ENCODE peak calls at places on chromosomes 7 and 10, in nine cellular contexts. Q is PC-3; E is breast epithelium; I is astrocyte; A is CD8-positive, alpha-beta T cell; O is H1; C is esophagus squamous epithelium; D is heart right ventricle; M is tibial artery. V is an unnamed sample. For H3K4me1, the result is how much of the 10 kb centered on the place peaks cover.

GRCh38 chr10:22053048-22053447 is 49.5 kb upstream of the DNAJC1 start:
- DNase-seq in Q (no peak), E (no peak), I (no peak), A (no peak), O (no peak), C (no peak), D (no peak), M (no peak), V (no peak)

GRCh38 chr7:79453558-79454324 is at the start of gene MAGI2:
- DNase-seq in Q (no peak), E (peak), I (peak), A (no peak), O (peak), C (peak), D (peak), M (peak), V (peak)

GRCh38 chr7:81414411-81414810 is 355.4 kb downstream of the HGF start:
- DNase-seq in Q (peak), E (no peak), I (no peak), A (no peak), O (no peak), C (no peak), D (no peak), M (no peak), V (no peak)

GRCh38 chr7:137879357-137880158 is 32.8 kb upstream of the DGKI start:
- DNase-seq in Q (no peak), E (no peak), I (peak), A (no peak), O (no peak), C (no peak), D (no peak), M (no peak), V (no peak)

GRCh38 chr7:156827587-156828203 is 65.3 kb downstream of the LMBR1 start:
- DNase-seq in Q (peak), E (no peak), I (no peak), A (no peak), O (no peak), C (no peak), D (no peak), M (no peak), V (no peak)

GRCh38 chr10:94407668-94408067 is 5.3 kb downstream of the TBC1D12 start:
- DNase-seq in Q (no peak), E (no peak), I (no peak), A (no peak), O (no peak), C (no peak), D (no peak), M (no peak), V (no peak)

GRCh38 chr10:44993922-44994751 is 6.6 kb upstream of the ZNF22 start:
- DNase-seq in Q (no peak), E (no peak), I (peak), A (no peak), O (no peak), C (no peak), D (no peak), M (no peak), V (no peak)

GRCh38 chr10:15408557-15408956 is 37.5 kb upstream of the FAM171A1 start:
- DNase-seq in Q (no peak), E (no peak), I (no peak), A (no peak), O (no peak), C (no peak), D (no peak), M (no peak), V (no peak)

GRCh38 chr10:96022739-96023138 is 20.6 kb upstream of the CCNJ start:
- DNase-seq in Q (no peak), E (no peak), I (no peak), A (no peak), O (no peak), C (no peak), D (no peak), M (no peak), V (no peak)

GRCh38 chr7:37048674-37049073 is 324.4 kb upstream of the AOAH start:
- DNase-seq in Q (peak), E (no peak), I (no peak), A (no peak), O (no peak), C (no peak), D (no peak), M (no peak), V (no peak)

GRCh38 chr7:73307436-73307835 is 1.2 kb downstream of the NSUN5 start:
- DNase-seq in Q (no peak), E (no peak), I (no peak), A (no peak), O (no peak), C (no peak), D (no peak), M (peak), V (no peak)

GRCh38 chr10:29150010-29150409 is 138.9 kb upstream of the LYZL1 start:
- DNase-seq in Q (no peak), E (no peak), I (peak), A (no peak), O (no peak), C (no peak), D (peak), M (no peak), V (no peak)

GRCh38 chr10:29896053-29896452 is 163.3 kb downstream of the JCAD start:
- DNase-seq in Q (no peak), E (no peak), I (peak), A (no peak), O (no peak), C (no peak), D (no peak), M (no peak), V (no peak)

GRCh38 chr10:17805921-17806577 is 3.1 kb upstream of the MRC1 start:
- DNase-seq in Q (peak), E (no peak), I (no peak), A (no peak), O (no peak), C (no peak), D (no peak), M (no peak), V (no peak)

GRCh38 chr7:98598846-98599615 is 18.1 kb upstream of the NPTX2 start:
- DNase-seq in Q (no peak), E (no peak), I (no peak), A (no peak), O (no peak), C (no peak), D (no peak), M (no peak), V (no peak)

GRCh38 chr7:113460067-113460466 is 341.7 kb upstream of the SMIM30 start:
- DNase-seq in Q (no peak), E (no peak), I (no peak), A (no peak), O (no peak), C (no peak), D (no peak), M (no peak), V (no peak)

GRCh38 chr10:70381491-70382421 is 669 bp downstream of the LRRC20 start:
- DNase-seq in Q (peak), E (no peak), I (peak), A (no peak), O (peak), C (no peak), D (peak), M (peak), V (no peak)

GRCh38 chr7:8365499-8366110 is 67.8 kb upstream of the NXPH1 start:
- DNase-seq in Q (peak), E (no peak), I (no peak), A (no peak), O (no peak), C (no peak), D (no peak), M (no peak), V (no peak)

GRCh38 chr7:98641646-98642489 is 24.8 kb downstream of the NPTX2 start:
- DNase-seq in Q (no peak), E (no peak), I (no peak), A (no peak), O (no peak), C (no peak), D (no peak), M (peak), V (no peak)

GRCh38 chr10:72133517-72133916 is 45.2 kb upstream of the SPOCK2 start:
- DNase-seq in Q (peak), E (no peak), I (peak), A (no peak), O (no peak), C (no peak), D (no peak), M (no peak), V (no peak)

GRCh38 chr10:32477499-32477898 is 31.6 kb downstream of the CCDC7 start:
- DNase-seq in Q (no peak), E (no peak), I (no peak), A (no peak), O (no peak), C (no peak), D (no peak), M (no peak), V (no peak)

GRCh38 chr10:122879339-122880273 is at the start of gene FAM24B:
- DNase-seq in Q (peak), E (peak), I (peak), A (peak), O (peak), C (peak), D (peak), M (peak), V (peak)

GRCh38 chr7:155408657-155409586 is 49.0 kb upstream of the EN2 start:
- DNase-seq in Q (no peak), E (no peak), I (no peak), A (no peak), O (peak), C (no peak), D (no peak), M (no peak), V (peak)

GRCh38 chr7:92629779-92630178 is 39.6 kb upstream of the FAM133B start:
- DNase-seq in Q (no peak), E (no peak), I (no peak), A (no peak), O (no peak), C (no peak), D (no peak), M (no peak), V (no peak)

GRCh38 chr7:132613737-132614136 is 37.5 kb upstream of the PLXNA4 start:
- DNase-seq in Q (no peak), E (no peak), I (no peak), A (no peak), O (no peak), C (no peak), D (no peak), M (no peak), V (no peak)

GRCh38 chr10:32963102-32963501 is 5.1 kb upstream of the ITGB1 start:
- DNase-seq in Q (no peak), E (no peak), I (peak), A (no peak), O (no peak), C (no peak), D (no peak), M (no peak), V (no peak)

GRCh38 chr10:79948976-79949722 is at the start of gene SFTPD:
- DNase-seq in Q (peak), E (no peak), I (no peak), A (no peak), O (no peak), C (no peak), D (no peak), M (no peak), V (peak)

GRCh38 chr10:30581779-30582380 is 47.7 kb downstream of the LYZL2 start:
- DNase-seq in Q (peak), E (no peak), I (peak), A (no peak), O (no peak), C (no peak), D (peak), M (no peak), V (no peak)

GRCh38 chr7:28389504-28390385 is 22.6 kb upstream of the CREB5 start:
- DNase-seq in Q (peak), E (no peak), I (peak), A (no peak), O (no peak), C (no peak), D (peak), M (no peak), V (no peak)

GRCh38 chr7:16619979-16620408 is 25.6 kb downstream of the ANKMY2 start:
- DNase-seq in Q (peak), E (no peak), I (peak), A (no peak), O (no peak), C (no peak), D (no peak), M (no peak), V (no peak)
- H3K4me1 ChIP-seq in Q (under half), E (under half), I (under half), A (under half), O (under half), C (under half), D (under half), M (under half), V (under half)

DNA sequence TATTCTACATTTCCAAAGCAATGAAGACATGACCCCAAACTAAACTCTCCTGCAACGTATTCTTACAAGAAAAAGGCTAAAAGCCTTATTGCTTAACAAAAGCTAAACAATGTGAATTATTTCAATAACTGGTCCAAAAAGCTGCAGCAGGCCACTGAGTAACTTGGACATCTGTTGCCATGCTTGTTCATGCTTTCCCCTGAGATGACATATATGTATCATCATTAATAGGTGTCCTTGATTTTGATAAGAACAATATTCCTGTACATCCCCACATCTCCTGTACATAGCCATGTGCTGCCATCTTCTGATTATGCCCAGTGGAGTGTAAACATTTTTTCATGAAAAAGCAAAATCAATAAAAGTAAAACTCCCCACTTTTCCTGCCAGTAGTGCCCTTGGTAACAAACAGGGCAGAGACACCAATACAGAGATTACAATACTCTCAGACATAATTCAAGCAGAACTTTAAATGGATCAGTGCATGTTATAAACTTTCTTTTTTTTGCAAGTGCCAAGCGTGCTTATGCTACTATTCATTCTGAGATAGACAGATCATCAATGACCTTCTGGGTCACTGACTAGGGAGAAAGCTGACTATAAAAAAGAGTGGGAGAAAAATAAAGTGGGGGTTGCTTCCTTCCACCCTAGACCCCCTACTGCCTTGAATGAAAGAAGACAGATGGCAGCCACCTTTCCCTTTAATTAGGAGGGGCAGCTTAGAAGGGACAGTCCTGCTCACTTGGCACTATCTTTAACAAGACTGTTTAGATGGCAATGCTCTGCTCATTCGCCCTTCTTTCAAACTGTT is 205.5 kb upstream of the KLF14 start:
- DNase-seq in Q (peak), E (no peak), I (no peak), A (no peak), O (no peak), C (no peak), D (no peak), M (no peak), V (no peak)
- H3K4me3 ChIP-seq in Q (peak), E (peak), I (peak), A (no peak), O (no peak), C (peak), D (no peak), M (no peak), V (no peak)

GRCh38 chr7:84614821-84615506 is 420.4 kb upstream of the SEMA3A start:
- DNase-seq in Q (peak), E (no peak), I (no peak), A (no peak), O (no peak), C (no peak), D (no peak), M (no peak), V (no peak)
- TF ChIP-seq CTCF in Q (peak), E (no peak), I (no peak), A (no peak), O (no peak), C (no peak), D (peak), M (no peak), V (no peak)

DNA sequence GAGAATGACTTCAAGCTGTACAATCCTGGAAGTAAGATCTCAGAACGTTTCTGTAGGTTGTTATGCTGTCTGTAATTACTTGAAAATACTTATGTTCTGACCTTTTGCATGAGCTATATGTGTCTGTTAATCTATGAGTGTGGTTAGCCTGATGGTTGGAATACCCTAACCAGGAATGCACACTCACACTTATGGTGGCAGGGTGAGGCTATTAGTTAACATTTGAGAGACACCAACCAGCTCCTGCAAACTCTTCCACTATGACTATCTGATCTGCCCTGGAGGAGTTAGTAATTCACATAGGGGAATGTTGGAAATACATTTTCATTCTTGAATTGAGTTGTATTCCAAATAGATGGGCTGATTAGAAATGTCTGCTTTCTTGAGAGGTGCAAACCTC is 450.3 kb downstream of the INHBA start:
- DNase-seq in Q (no peak), E (no peak), I (no peak), A (no peak), O (no peak), C (no peak), D (no peak), M (no peak), V (no peak)
- H3K4me1 ChIP-seq in Q (under half), E (under half), I (under half), A (under half), O (under half), C (under half), D (under half), M (under half), V (under half)

GRCh38 chr7:151058766-151059361 is 525 bp upstream of the SLC4A2 start:
- DNase-seq in Q (peak), E (no peak), I (peak), A (no peak), O (peak), C (no peak), D (no peak), M (peak), V (no peak)
- H3K4me3 ChIP-seq in Q (peak), E (peak), I (peak), A (peak), O (peak), C (peak), D (peak), M (peak), V (peak)

DNA sequence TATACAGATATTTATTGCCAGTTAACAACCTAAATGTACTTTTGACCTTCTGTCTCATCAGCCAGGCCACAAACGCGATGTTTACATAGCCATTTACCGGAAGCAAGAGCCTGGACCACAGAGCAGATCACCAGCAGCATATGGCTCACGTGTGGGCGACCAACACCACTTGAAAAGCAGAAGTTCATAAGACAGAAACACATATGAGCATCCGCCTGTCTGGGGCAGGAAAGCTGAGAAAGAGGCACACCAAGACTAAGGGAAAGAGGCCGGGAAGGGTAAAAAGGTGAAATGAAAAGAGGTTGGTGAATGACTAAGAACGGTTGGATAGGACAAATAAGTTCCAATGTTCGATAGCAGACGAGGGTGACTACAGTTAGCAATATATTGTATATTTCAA is 1.3 kb downstream of the ABCB1 start:
- DNase-seq in Q (no peak), E (no peak), I (no peak), A (peak), O (no peak), C (no peak), D (no peak), M (no peak), V (no peak)
- TF ChIP-seq CTCF in Q (no peak), E (no peak), I (no peak), A (no peak), O (no peak), C (no peak), D (no peak), M (no peak), V (no peak)

DNA sequence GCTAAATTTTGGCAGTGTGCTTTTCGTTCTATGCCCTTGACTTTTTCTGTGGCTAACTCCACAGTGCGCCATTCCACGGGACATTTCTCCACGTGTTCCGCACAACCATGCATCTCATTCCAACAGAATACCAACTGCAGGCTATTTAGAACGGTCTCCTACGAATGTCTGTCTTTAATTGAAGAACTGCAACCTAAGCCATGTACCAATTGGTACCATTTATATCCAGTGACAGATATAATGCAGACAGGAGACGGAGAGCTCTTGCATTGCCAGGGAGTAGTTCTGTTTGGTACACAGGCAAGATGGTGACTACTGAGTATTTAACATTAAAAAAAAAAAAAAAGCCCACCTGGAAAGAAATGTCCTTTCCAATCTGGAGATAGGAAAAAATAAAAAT is 9.1 kb downstream of the SFMBT2 start:
- DNase-seq in Q (no peak), E (no peak), I (no peak), A (no peak), O (no peak), C (no peak), D (no peak), M (no peak), V (no peak)
- H3K4me1 ChIP-seq in Q (under half), E (under half), I (under half), A (under half), O (under half), C (under half), D (half or more), M (under half), V (under half)

DNA sequence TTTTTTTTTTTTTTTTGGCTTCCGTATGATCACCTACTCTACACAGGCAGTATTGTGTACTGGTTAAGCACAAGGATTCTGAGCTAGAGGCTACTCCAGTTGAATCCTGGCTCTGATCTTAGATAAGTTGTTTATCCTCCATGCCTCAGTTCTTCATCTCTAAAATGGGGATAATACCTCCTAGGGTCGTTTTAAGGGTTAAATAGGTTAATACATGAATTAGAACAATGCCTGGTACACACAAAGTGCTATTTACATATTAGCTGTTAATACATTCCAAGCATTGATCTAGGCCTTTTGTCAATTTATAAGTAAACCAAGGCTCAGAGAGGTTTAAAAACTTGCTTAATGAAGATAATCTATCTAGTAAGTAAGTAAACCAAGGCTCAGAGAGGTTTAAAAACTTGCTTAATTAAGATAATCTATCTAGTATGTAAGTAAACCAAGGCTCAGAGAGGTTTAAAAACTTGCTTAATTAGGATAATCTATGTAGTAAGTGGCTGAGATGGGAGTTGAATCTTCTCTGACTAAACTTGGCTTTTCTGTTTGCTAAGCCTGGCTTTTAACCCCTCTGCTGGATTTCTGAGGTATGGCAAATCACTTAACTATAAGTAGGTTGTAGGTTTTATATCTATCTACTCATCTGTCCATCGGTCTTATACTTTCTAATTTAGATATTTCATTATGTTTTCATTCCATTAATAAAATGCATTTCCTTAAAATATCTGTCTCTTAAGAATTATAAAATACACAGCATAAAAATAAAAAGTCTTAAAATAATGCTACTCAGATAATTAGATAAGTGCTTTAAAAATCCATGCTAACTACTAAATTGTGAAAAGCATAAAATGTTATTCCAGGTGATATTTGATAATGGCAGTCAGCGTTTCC is 59.2 kb downstream of the ST7 start:
- DNase-seq in Q (peak), E (no peak), I (no peak), A (no peak), O (no peak), C (no peak), D (no peak), M (no peak), V (no peak)
- H3K4me3 ChIP-seq in Q (no peak), E (no peak), I (no peak), A (no peak), O (no peak), C (no peak), D (no peak), M (no peak), V (no peak)

V was measured in left lung.